ENCODE peak calls at places on chromosomes 7 and 10, in five cellular contexts. L is astrocyte of the spinal cord, P is cardiac fibroblast, U is HL-60, S is IMR-90. I is an unnamed sample.
A peak's percentile ranks its signal among the peaks of the same experiment; 100 is the strongest.

GRCh38 chr7:35905555-35905954 is 104.7 kb downstream of the SEPTIN7 start:
- DNase-seq in P (peak; percentile 64), U (no peak), S (peak; percentile 66), L (peak; percentile 32), I (no peak)

GRCh38 chr10:96998329-96998888 is 166.3 kb downstream of the LCOR start:
- DNase-seq in L (peak; percentile 85), P (peak; percentile 74), S (peak; percentile 87), U (no peak), I (no peak)

GRCh38 chr7:379456-380225 is 89.7 kb downstream of the FOXL3 start:
- DNase-seq in L (no peak), S (no peak), P (no peak), U (no peak), I (no peak)

GRCh38 chr7:141702047-141702567 is at the start of gene DENND11:
- DNase-seq in S (peak; percentile 11), U (peak; percentile 4), P (no peak), L (no peak), I (no peak)

GRCh38 chr10:31075434-31075833 is 43.8 kb upstream of the ZNF438 start:
- DNase-seq in L (peak; percentile 94), P (peak; percentile 96), U (no peak), S (peak; percentile 96), I (peak; percentile 83)

GRCh38 chr10:90462761-90463160 is 395.1 kb downstream of the HTR7 start:
- DNase-seq in S (peak; percentile 31), L (peak; percentile 48), P (peak; percentile 38), U (no peak), I (peak; percentile 16)

GRCh38 chr10:1266033-1266802 is 210.0 kb downstream of the WDR37 start:
- DNase-seq in P (no peak), S (no peak), L (no peak), U (no peak), I (no peak)

GRCh38 chr10:73281097-73281496 is 28.7 kb upstream of the MRPS16 start:
- DNase-seq in S (no peak), P (no peak), L (no peak), U (no peak), I (no peak)

GRCh38 chr7:94414481-94414880 is 19.8 kb downstream of the COL1A2 start:
- DNase-seq in U (no peak), S (peak; percentile 77), L (peak; percentile 66), P (peak; percentile 70), I (no peak)

GRCh38 chr7:55574062-55574717 is 1.9 kb upstream of the VOPP1 start:
- DNase-seq in L (peak; percentile 50), P (peak; percentile 44), S (peak; percentile 28), U (no peak), I (no peak)

GRCh38 chr7:55573526-55573925 is 1.2 kb upstream of the VOPP1 start:
- DNase-seq in S (peak; percentile 55), U (no peak), L (no peak), P (peak; percentile 28), I (no peak)

GRCh38 chr7:55572378-55573233 is at the start of gene VOPP1:
- DNase-seq in S (peak; percentile 63), U (peak; percentile 23), L (peak; percentile 52), P (peak; percentile 54), I (no peak)

GRCh38 chr7:55571534-55572377 is 546 bp downstream of the VOPP1 start:
- DNase-seq in S (peak; percentile 22), U (peak; percentile 83), P (peak; percentile 46), L (peak; percentile 55), I (no peak)

DNA sequence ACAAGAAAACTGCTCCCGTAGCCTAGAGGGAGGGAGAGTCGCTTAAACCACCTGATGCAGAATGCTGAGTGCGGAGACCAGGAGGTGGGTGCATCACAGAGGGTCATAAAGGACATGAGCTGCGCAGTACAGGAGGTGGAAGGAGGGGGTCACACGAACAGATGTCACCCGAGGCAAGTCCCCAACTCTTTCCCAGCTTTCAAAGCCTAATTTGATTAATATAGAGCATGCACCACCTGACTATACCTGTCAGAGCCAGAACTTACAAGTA is 867 bp upstream of the VOPP1 start:
- DNase-seq in L (no peak), P (no peak), S (no peak), U (no peak), I (no peak)
- H3K4me3 ChIP-seq in L (peak overlapping the region; percentile 55), P (peak overlapping the region; percentile 58), S (peak overlapping the region; percentile 67), U (peak overlapping the region; percentile 64), I (peak overlapping the region; percentile 62)

GRCh38 chr10:118340486-118340885 is 1.6 kb downstream of the FAM204A start:
- DNase-seq in S (no peak), P (no peak), L (no peak), U (peak; percentile 72), I (no peak)

GRCh38 chr10:118343115-118343514 is 991 bp upstream of the FAM204A start:
- DNase-seq in P (peak; percentile 72), U (no peak), L (peak; percentile 1), S (peak; percentile 50), I (no peak)

GRCh38 chr10:118343549-118343948 is 1.4 kb upstream of the FAM204A start:
- DNase-seq in U (no peak), L (no peak), P (no peak), S (no peak), I (no peak)

GRCh38 chr10:118341678-118342637 is at the start of gene FAM204A:
- DNase-seq in S (peak; percentile 90), U (peak; percentile 95), P (peak; percentile 95), L (peak; percentile 93), I (peak; percentile 71)

GRCh38 chr10:118342638-118343020 is 505 bp upstream of the FAM204A start:
- DNase-seq in P (no peak), L (no peak), S (no peak), U (peak; percentile 4), I (no peak)
- TF ChIP-seq CTCF in P (no peak), L (no peak), S (no peak), U (no peak), I (no peak)

DNA sequence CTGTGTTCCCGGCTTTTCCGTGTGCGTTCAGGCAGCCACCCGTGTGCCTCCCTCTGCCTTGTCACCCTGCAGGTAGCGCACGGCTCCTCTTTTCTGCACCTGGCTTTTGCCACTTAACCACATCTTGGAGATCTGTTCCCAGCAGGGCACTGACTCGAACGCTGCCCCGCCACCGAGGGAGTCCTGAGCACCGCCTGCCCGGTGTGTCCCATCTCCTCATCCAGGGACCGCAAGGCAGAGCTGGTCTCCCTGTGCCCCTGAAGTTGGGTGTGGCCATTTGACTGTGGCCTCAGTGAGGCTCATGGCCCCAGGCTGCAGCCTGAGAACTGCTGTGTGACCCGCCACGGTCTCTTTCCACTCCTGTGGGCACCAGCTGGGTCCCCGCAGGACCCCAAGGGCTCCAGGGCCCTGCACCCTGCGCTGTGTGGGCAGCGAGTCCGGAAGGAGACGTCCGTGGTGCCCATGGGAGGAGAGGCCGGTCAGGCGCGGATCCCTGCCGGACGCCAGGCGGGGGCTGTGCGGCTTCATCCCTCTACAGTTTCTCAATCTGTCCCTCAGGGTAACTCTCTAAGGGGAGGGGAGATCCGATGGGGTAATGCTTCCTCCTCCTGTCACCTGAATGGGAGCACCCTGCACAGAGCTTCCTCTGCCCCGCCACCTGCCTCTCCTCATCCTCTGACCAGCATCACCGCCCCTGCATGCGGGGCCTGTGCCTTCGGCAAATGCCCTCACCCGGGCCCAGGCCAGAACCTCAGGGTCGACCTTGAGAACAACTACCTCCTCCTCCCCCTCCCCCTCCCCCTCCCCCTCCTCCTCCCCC is 1.8 kb upstream of the INTS1 start:
- DNase-seq in S (no peak), L (no peak), P (no peak), U (peak; percentile 90), I (no peak)
- H3K4me3 ChIP-seq in S (no peak overlapping the region), L (no peak overlapping the region), P (no peak overlapping the region), U (peak overlapping the region; percentile 37), I (no peak overlapping the region)

DNA sequence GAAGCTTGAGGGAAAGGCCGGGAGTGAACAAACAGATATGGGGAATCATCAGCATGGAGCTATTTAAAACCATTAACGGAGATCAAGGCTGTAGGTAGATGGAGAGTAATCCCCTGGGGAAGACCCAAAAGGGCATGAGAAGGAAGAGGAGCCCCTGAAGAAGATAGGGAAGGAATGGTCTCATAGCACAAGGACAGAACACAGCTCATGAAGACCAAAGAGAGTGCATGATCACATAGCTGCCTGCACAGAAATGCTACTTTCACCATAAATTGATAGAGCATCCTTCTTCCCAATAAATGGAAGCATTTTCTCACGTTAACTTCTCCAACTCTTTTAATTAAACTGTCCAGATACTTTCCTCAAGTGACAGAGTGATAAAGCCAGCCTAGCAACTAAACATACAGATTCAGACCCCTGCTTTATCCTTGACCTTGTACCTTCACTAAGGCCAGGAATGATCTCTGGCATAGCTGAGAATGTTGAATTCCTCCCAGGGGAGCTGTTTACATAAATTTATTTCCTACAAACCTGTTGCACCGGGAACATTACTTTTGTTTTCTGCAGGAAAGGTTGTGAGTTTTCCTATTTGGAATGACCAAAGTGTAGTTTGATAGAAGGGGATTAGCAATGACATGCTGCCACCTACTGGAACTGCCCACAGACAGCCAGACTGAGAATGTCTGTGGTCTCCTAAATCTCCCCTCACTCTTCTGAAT is 110.8 kb upstream of the LRGUK start:
- DNase-seq in S (peak; percentile 39), P (peak; percentile 40), U (no peak), L (peak; percentile 43), I (peak; percentile 5)
- TF ChIP-seq CTCF in S (peak; percentile 67), P (peak; percentile 72), U (peak; percentile 25), L (peak; percentile 81), I (peak; percentile 76)

GRCh38 chr10:124094419-124094785 is 1.0 kb upstream of the CHST15 start:
- DNase-seq in L (no peak), S (no peak), U (no peak), P (no peak), I (no peak)
- H3K4me3 ChIP-seq in L (no peak overlapping the region), S (no peak overlapping the region), U (no peak overlapping the region), P (no peak overlapping the region), I (no peak overlapping the region)

I was measured in AG09309.